ENCODE peak calls at places on chromosome 1, in eight cellular contexts. C, A, R, I, G, J, B and Z are unnamed samples.
A peak's percentile ranks its signal among the peaks of the same experiment; 100 is the strongest.

GRCh38 chr1:98110674-98111073 is 189.8 kb upstream of the DPYD start:
- DNase-seq in G (no peak), J (no peak), I (peak; percentile 72), R (no peak), C (no peak), B (no peak), A (peak; percentile 47), Z (no peak)

GRCh38 chr1:94384485-94385353 is 33.5 kb upstream of the ABCD3 start:
- DNase-seq in R (no peak), C (no peak), I (no peak), A (no peak), G (peak; percentile 75), J (no peak), B (peak; percentile 16), Z (no peak)

GRCh38 chr1:176602388-176603004 is 139.5 kb downstream of the PAPPA2 start:
- DNase-seq in J (no peak), R (no peak), C (no peak), A (no peak), I (no peak), G (no peak), B (no peak), Z (no peak)

GRCh38 chr1:80534606-80535360 is 1266.0 kb upstream of the ADGRL2 start:
- DNase-seq in C (no peak), G (no peak), A (peak; percentile 40), J (no peak), B (no peak), R (no peak), I (peak; percentile 20), Z (no peak)

GRCh38 chr1:231512147-231512698 is 16.2 kb upstream of the TSNAX start:
- DNase-seq in A (peak; percentile 97), I (peak; percentile 8), B (no peak), J (no peak), R (no peak), C (no peak), G (no peak), Z (no peak)

GRCh38 chr1:218718216-218718615 is 373.1 kb downstream of the TGFB2 start:
- DNase-seq in I (peak; percentile 48), C (no peak), J (no peak), R (no peak), G (no peak), B (no peak), A (no peak), Z (no peak)

GRCh38 chr1:1197551-1198422 is 8.6 kb downstream of the TNFRSF18 start:
- DNase-seq in A (no peak), J (no peak), G (no peak), C (no peak), I (no peak), R (no peak), B (peak; percentile 2), Z (peak; percentile 3)

GRCh38 chr1:165854101-165854845 is 26.9 kb downstream of the UCK2 start:
- DNase-seq in I (peak; percentile 78), J (peak; percentile 15), A (peak; percentile 97), R (no peak), G (peak; percentile 39), B (no peak), C (no peak), Z (no peak)

GRCh38 chr1:26132128-26132824 is 20.7 kb downstream of the PDIK1L start:
- DNase-seq in G (no peak), R (no peak), I (no peak), J (no peak), B (no peak), A (no peak), C (no peak), Z (no peak)

GRCh38 chr1:169263059-169263458 is 104.5 kb downstream of the NME7 start:
- DNase-seq in B (no peak), A (no peak), I (no peak), R (no peak), J (no peak), C (no peak), G (no peak), Z (no peak)

DNA sequence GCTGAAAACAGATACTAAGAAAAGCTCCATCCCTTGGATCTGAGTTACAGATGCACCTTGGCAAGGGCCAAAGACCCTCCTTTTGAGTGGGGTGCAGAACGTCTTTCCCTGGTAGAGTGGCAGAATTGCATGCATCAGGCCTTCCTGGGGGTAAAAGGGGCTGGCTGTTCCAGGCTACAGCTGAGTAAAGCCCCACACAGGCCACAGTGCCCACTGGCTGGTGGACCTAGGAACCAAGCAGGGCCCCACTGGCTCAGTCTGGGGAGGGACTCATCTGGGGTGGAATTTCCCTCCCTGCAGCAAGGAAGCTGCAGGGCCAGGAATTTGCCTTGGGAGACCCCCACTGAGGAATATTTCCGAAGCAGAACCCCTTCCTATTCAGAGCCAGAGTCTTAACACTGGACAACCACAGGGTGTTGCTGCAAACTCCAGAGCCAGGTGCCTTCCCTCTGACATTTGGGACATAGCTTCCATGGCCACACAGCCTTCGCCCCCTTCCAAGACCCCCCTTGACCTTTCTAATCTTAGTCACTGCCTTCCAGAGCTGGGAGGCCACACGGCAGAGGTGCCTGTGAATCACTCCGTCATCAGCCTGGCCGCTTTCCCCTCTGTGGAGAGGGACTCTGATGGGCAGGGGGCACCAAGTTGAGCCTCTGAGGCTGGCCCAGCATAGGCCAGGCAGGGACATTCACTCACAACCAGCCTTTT is 52.5 kb downstream of the LACTBL1 start:
- DNase-seq in B (no peak), C (no peak), G (no peak), I (no peak), A (no peak), R (no peak), J (no peak), Z (no peak)
- TF ChIP-seq CTCF in B (no peak), C (no peak), G (no peak), I (no peak), A (no peak), R (no peak), J (no peak), Z (no peak)

GRCh38 chr1:114757455-114758250 is at the start of gene CSDE1:
- DNase-seq in C (peak; percentile 98), J (peak; percentile 98), B (peak; percentile 95), G (peak; percentile 99), R (peak; percentile 93), A (peak; percentile 98), I (peak; percentile 99), Z (peak; percentile 62)
- TF ChIP-seq CTCF in C (no peak), J (peak; percentile 48), B (peak; percentile 27), G (peak; percentile 44), R (peak; percentile 59), A (peak; percentile 45), I (peak; percentile 16), Z (peak; percentile 40)

GRCh38 chr1:44357710-44358109 is 2.7 kb upstream of the ERI3 start:
- DNase-seq in R (no peak), A (no peak), J (no peak), B (no peak), G (no peak), I (no peak), C (no peak), Z (no peak)

GRCh38 chr1:44355582-44356305 is 687 bp upstream of the ERI3 start:
- DNase-seq in G (no peak), R (no peak), A (no peak), B (no peak), C (no peak), I (no peak), J (no peak), Z (no peak)

GRCh38 chr1:44354268-44354839 is 703 bp downstream of the ERI3 start:
- DNase-seq in C (no peak), J (peak; percentile 17), G (peak; percentile 22), R (no peak), I (peak; percentile 23), B (no peak), A (peak; percentile 56), Z (no peak)

GRCh38 chr1:44351289-44351688 is 3.8 kb downstream of the ERI3 start:
- DNase-seq in B (no peak), C (no peak), J (no peak), R (no peak), A (no peak), I (no peak), G (no peak), Z (no peak)

GRCh38 chr1:44354840-44355581 is at the start of gene ERI3:
- DNase-seq in R (peak; percentile 93), A (peak; percentile 96), B (peak; percentile 96), J (peak; percentile 99), C (peak; percentile 99), I (peak; percentile 97), G (peak; percentile 99), Z (peak; percentile 95)
- TF ChIP-seq CTCF in R (no peak), A (no peak), B (no peak), J (no peak), C (no peak), I (no peak), G (no peak), Z (no peak)

GRCh38 chr1:59173721-59174120 is 123.2 kb upstream of the FGGY start:
- DNase-seq in R (no peak), J (no peak), G (no peak), B (no peak), A (peak; percentile 95), I (peak; percentile 70), C (no peak), Z (no peak)
- TF ChIP-seq CTCF in R (no peak), J (no peak), G (no peak), B (no peak), A (no peak), I (no peak), C (no peak), Z (no peak)

GRCh38 chr1:154557248-154557938 is 1.1 kb downstream of the UBE2Q1 start:
- DNase-seq in B (no peak), R (no peak), J (no peak), I (no peak), A (no peak), G (no peak), C (no peak), Z (no peak)
- TF ChIP-seq CTCF in B (no peak), R (no peak), J (no peak), I (no peak), A (no peak), G (no peak), C (no peak), Z (no peak)